ENCODE peak calls at places on chromosome 22, in six cellular contexts. V is fibroblast of the conjunctiva; I is lung; E is naive thymus-derived CD8-positive, alpha-beta T cell; J is HCT116; N is LoVo. L is an unnamed sample.

GRCh38 chr22:38707346-38707745 is 1.6 kb downstream of the GTPBP1 start:
- DNase-seq in V (no peak), I (no peak), E (no peak), J (no peak), N (peak), L (no peak)

GRCh38 chr22:24865508-24865907 is 59.5 kb downstream of the SGSM1 start:
- DNase-seq in V (no peak), I (no peak), E (no peak), J (no peak), N (no peak), L (no peak)

GRCh38 chr22:42876041-42876440 is 19.0 kb upstream of the ARFGAP3 start:
- DNase-seq in V (no peak), I (no peak), E (no peak), J (no peak), N (no peak), L (no peak)

GRCh38 chr22:50524664-50525103 is 714 bp downstream of the SCO2 start:
- DNase-seq in V (no peak), I (no peak), E (no peak), J (no peak), N (peak), L (no peak)

GRCh38 chr22:43378011-43378704 is 33.7 kb upstream of the MPPED1 start:
- DNase-seq in V (no peak), I (no peak), E (no peak), J (no peak), N (no peak), L (no peak)

GRCh38 chr22:49715450-49715849 is 112.2 kb downstream of the BRD1 start:
- DNase-seq in V (no peak), I (no peak), E (no peak), J (no peak), N (no peak), L (no peak)

GRCh38 chr22:28542980-28543621 is 136.5 kb downstream of the TTC28 start:
- DNase-seq in V (no peak), I (no peak), E (no peak), J (no peak), N (no peak), L (no peak)

GRCh38 chr22:33772793-33773192 is 147.5 kb downstream of the LARGE1 start:
- DNase-seq in V (no peak), I (no peak), E (no peak), J (no peak), N (no peak), L (no peak)

GRCh38 chr22:48867891-48868290 is 959.8 kb downstream of the BRD1 start:
- DNase-seq in V (no peak), I (no peak), E (no peak), J (no peak), N (no peak), L (no peak)

GRCh38 chr22:31286360-31287255 is 5.7 kb downstream of the PIK3IP1 start:
- DNase-seq in V (no peak), I (no peak), E (peak), J (no peak), N (no peak), L (no peak)

GRCh38 chr22:24466831-24467249 is 28.3 kb upstream of the UPB1 start:
- DNase-seq in V (peak), I (no peak), E (peak), J (peak), N (peak), L (no peak)

GRCh38 chr22:27230189-27230588 is 571.4 kb downstream of the MN1 start:
- DNase-seq in V (no peak), I (no peak), E (no peak), J (no peak), N (no peak), L (no peak)

GRCh38 chr22:46047841-46048595 is 71.1 kb upstream of the WNT7B start:
- DNase-seq in V (no peak), I (no peak), E (no peak), J (no peak), N (no peak), L (no peak)

GRCh38 chr22:30044369-30044768 is 35.9 kb upstream of the HORMAD2 start:
- DNase-seq in V (peak), I (peak), E (no peak), J (peak), N (peak), L (no peak)

GRCh38 chr22:34976886-34977285 is 89.1 kb upstream of the ISX start:
- DNase-seq in V (no peak), I (no peak), E (no peak), J (no peak), N (no peak), L (no peak)

GRCh38 chr22:46577361-46578249 is 40.2 kb upstream of the CELSR1 start:
- DNase-seq in V (no peak), I (no peak), E (peak), J (no peak), N (no peak), L (no peak)

GRCh38 chr22:22520020-22520656 is at the start of gene ZNF280A:
- DNase-seq in V (no peak), I (no peak), E (no peak), J (peak), N (peak), L (peak)

GRCh38 chr22:23053051-23053707 is 17.1 kb upstream of the GNAZ start:
- DNase-seq in V (no peak), I (no peak), E (no peak), J (no peak), N (no peak), L (no peak)

GRCh38 chr22:45742866-45743450 is 71.3 kb downstream of the ATXN10 start:
- DNase-seq in V (peak), I (peak), E (no peak), J (no peak), N (no peak), L (no peak)